ENCODE peak calls at places on chromosomes 5 and 9, in eight cellular contexts. One of them, this sample, is unnamed.

GRCh38 chr5:14097998-14098471 is 45.1 kb upstream of the TRIO start:
- DNase-seq in A172: peak
- DNase-seq in left colon: no peak
- DNase-seq in amygdala: no peak
- DNase-seq in AML-193: no peak
- DNase-seq in mesothelial cell of epicardium: no peak
- DNase-seq in T-helper 1 cell: no peak
- DNase-seq in germinal center: no peak
- DNase-seq in this sample: no peak

GRCh38 chr5:111983459-111983858 is 226.5 kb upstream of the NREP start:
- DNase-seq in germinal center: no peak
- DNase-seq in AML-193: no peak
- DNase-seq in left colon: no peak
- DNase-seq in amygdala: no peak
- DNase-seq in A172: no peak
- DNase-seq in T-helper 1 cell: no peak
- DNase-seq in mesothelial cell of epicardium: no peak
- DNase-seq in this sample: no peak

GRCh38 chr5:137837741-137838389 is 29.8 kb upstream of the MYOT start:
- DNase-seq in T-helper 1 cell: no peak
- DNase-seq in left colon: no peak
- DNase-seq in A172: peak
- DNase-seq in mesothelial cell of epicardium: no peak
- DNase-seq in amygdala: no peak
- DNase-seq in germinal center: no peak
- DNase-seq in AML-193: no peak
- DNase-seq in this sample: no peak

GRCh38 chr5:172919525-172920446 is 39.4 kb upstream of the RPL26L1 start:
- DNase-seq in left colon: peak
- DNase-seq in AML-193: no peak
- DNase-seq in amygdala: no peak
- DNase-seq in T-helper 1 cell: no peak
- DNase-seq in germinal center: no peak
- DNase-seq in mesothelial cell of epicardium: no peak
- DNase-seq in A172: peak
- DNase-seq in this sample: no peak

GRCh38 chr5:29588276-29588675 is 1605.2 kb upstream of the CDH6 start:
- DNase-seq in mesothelial cell of epicardium: no peak
- DNase-seq in A172: no peak
- DNase-seq in germinal center: no peak
- DNase-seq in T-helper 1 cell: no peak
- DNase-seq in AML-193: no peak
- DNase-seq in left colon: no peak
- DNase-seq in amygdala: no peak
- DNase-seq in this sample: no peak

GRCh38 chr9:137368431-137369110 is 54.4 kb downstream of the EXD3 start:
- DNase-seq in mesothelial cell of epicardium: no peak
- DNase-seq in T-helper 1 cell: no peak
- DNase-seq in amygdala: no peak
- DNase-seq in A172: no peak
- DNase-seq in AML-193: no peak
- DNase-seq in left colon: peak
- DNase-seq in germinal center: no peak
- DNase-seq in this sample: no peak

GRCh38 chr5:169861934-169862333 is 118.4 kb downstream of the INSYN2B start:
- DNase-seq in AML-193: no peak
- DNase-seq in left colon: no peak
- DNase-seq in amygdala: no peak
- DNase-seq in T-helper 1 cell: no peak
- DNase-seq in A172: peak
- DNase-seq in germinal center: no peak
- DNase-seq in mesothelial cell of epicardium: no peak
- DNase-seq in this sample: no peak

GRCh38 chr5:74953601-74953960 is 87.4 kb upstream of the FAM169A start:
- DNase-seq in AML-193: no peak
- DNase-seq in T-helper 1 cell: no peak
- DNase-seq in left colon: no peak
- DNase-seq in germinal center: no peak
- DNase-seq in A172: no peak
- DNase-seq in amygdala: no peak
- DNase-seq in mesothelial cell of epicardium: no peak
- DNase-seq in this sample: no peak

GRCh38 chr5:1280177-1281037 is 14.5 kb downstream of the TERT start:
- DNase-seq in T-helper 1 cell: no peak
- DNase-seq in amygdala: no peak
- DNase-seq in mesothelial cell of epicardium: no peak
- DNase-seq in left colon: peak
- DNase-seq in A172: no peak
- DNase-seq in AML-193: no peak
- DNase-seq in germinal center: no peak
- DNase-seq in this sample: no peak

GRCh38 chr9:126514037-126514821 is 99.5 kb upstream of the LMX1B start:
- DNase-seq in A172: no peak
- DNase-seq in germinal center: peak
- DNase-seq in amygdala: no peak
- DNase-seq in AML-193: no peak
- DNase-seq in mesothelial cell of epicardium: peak
- DNase-seq in T-helper 1 cell: peak
- DNase-seq in left colon: peak
- DNase-seq in this sample: peak

GRCh38 chr5:11377896-11378295 is 526.4 kb downstream of the CTNND2 start:
- DNase-seq in left colon: no peak
- DNase-seq in germinal center: no peak
- DNase-seq in mesothelial cell of epicardium: no peak
- DNase-seq in AML-193: no peak
- DNase-seq in amygdala: no peak
- DNase-seq in T-helper 1 cell: no peak
- DNase-seq in A172: peak
- DNase-seq in this sample: no peak

GRCh38 chr5:77379558-77380061 is 112.5 kb downstream of the WDR41 start:
- DNase-seq in left colon: no peak
- DNase-seq in mesothelial cell of epicardium: no peak
- DNase-seq in T-helper 1 cell: no peak
- DNase-seq in AML-193: no peak
- DNase-seq in amygdala: no peak
- DNase-seq in A172: no peak
- DNase-seq in germinal center: peak
- DNase-seq in this sample: no peak

GRCh38 chr9:438066-438465 is 223.4 kb downstream of the DOCK8 start:
- DNase-seq in amygdala: no peak
- DNase-seq in mesothelial cell of epicardium: no peak
- DNase-seq in germinal center: no peak
- DNase-seq in T-helper 1 cell: no peak
- DNase-seq in A172: peak
- DNase-seq in AML-193: no peak
- DNase-seq in left colon: no peak
- DNase-seq in this sample: no peak

GRCh38 chr5:163306421-163306820 is 131.0 kb upstream of the CCNG1 start:
- DNase-seq in amygdala: no peak
- DNase-seq in A172: peak
- DNase-seq in mesothelial cell of epicardium: no peak
- DNase-seq in AML-193: peak
- DNase-seq in T-helper 1 cell: no peak
- DNase-seq in left colon: no peak
- DNase-seq in germinal center: no peak
- DNase-seq in this sample: peak

GRCh38 chr9:94802795-94803194 is 76.3 kb downstream of the AOPEP start:
- DNase-seq in left colon: no peak
- DNase-seq in A172: peak
- DNase-seq in amygdala: no peak
- DNase-seq in mesothelial cell of epicardium: no peak
- DNase-seq in germinal center: no peak
- DNase-seq in AML-193: no peak
- DNase-seq in T-helper 1 cell: no peak
- DNase-seq in this sample: no peak

GRCh38 chr5:84017704-84018240 is 297.1 kb upstream of the HAPLN1 start:
- DNase-seq in germinal center: no peak
- DNase-seq in A172: no peak
- DNase-seq in left colon: no peak
- DNase-seq in AML-193: no peak
- DNase-seq in amygdala: no peak
- DNase-seq in mesothelial cell of epicardium: no peak
- DNase-seq in T-helper 1 cell: no peak
- DNase-seq in this sample: no peak

GRCh38 chr5:168891175-168891812 is 312.1 kb upstream of the PANK3 start:
- DNase-seq in left colon: no peak
- DNase-seq in AML-193: no peak
- DNase-seq in A172: no peak
- DNase-seq in T-helper 1 cell: no peak
- DNase-seq in amygdala: no peak
- DNase-seq in germinal center: no peak
- DNase-seq in mesothelial cell of epicardium: no peak
- DNase-seq in this sample: no peak

GRCh38 chr5:173858675-173859121 is 29.5 kb upstream of the CPEB4 start:
- DNase-seq in T-helper 1 cell: no peak
- DNase-seq in germinal center: no peak
- DNase-seq in amygdala: no peak
- DNase-seq in AML-193: no peak
- DNase-seq in mesothelial cell of epicardium: no peak
- DNase-seq in A172: no peak
- DNase-seq in left colon: no peak
- DNase-seq in this sample: no peak

GRCh38 chr9:78958887-78959286 is 612.9 kb upstream of the TLE4 start:
- DNase-seq in amygdala: no peak
- DNase-seq in AML-193: peak
- DNase-seq in mesothelial cell of epicardium: no peak
- DNase-seq in left colon: no peak
- DNase-seq in germinal center: no peak
- DNase-seq in T-helper 1 cell: no peak
- DNase-seq in A172: peak
- DNase-seq in this sample: no peak

GRCh38 chr5:76337949-76338589 is 65.0 kb upstream of the IQGAP2 start:
- DNase-seq in mesothelial cell of epicardium: peak
- DNase-seq in A172: peak
- DNase-seq in amygdala: no peak
- DNase-seq in germinal center: peak
- DNase-seq in T-helper 1 cell: peak
- DNase-seq in left colon: peak
- DNase-seq in AML-193: peak
- DNase-seq in this sample: peak

GRCh38 chr5:170097934-170098333 is 7.8 kb upstream of the FOXI1 start:
- DNase-seq in AML-193: no peak
- DNase-seq in germinal center: no peak
- DNase-seq in left colon: no peak
- DNase-seq in T-helper 1 cell: no peak
- DNase-seq in amygdala: no peak
- DNase-seq in A172: no peak
- DNase-seq in mesothelial cell of epicardium: no peak
- DNase-seq in this sample: no peak

GRCh38 chr5:170483701-170484458 is 19.9 kb upstream of the KCNIP1 start:
- DNase-seq in amygdala: no peak
- DNase-seq in left colon: no peak
- DNase-seq in A172: peak
- DNase-seq in germinal center: no peak
- DNase-seq in AML-193: no peak
- DNase-seq in mesothelial cell of epicardium: no peak
- DNase-seq in T-helper 1 cell: no peak
- DNase-seq in this sample: peak

This sample was measured in RPMI8226.